ENCODE peak calls at places on chromosomes 2 and 18, in six cellular contexts. Z is right lobe of liver, Y is heart left ventricle, X is transverse colon, V is body of pancreas, K is sigmoid colon. B is an unnamed sample.

GRCh38 chr2:20595439-20596192 is 55.3 kb downstream of the HS1BP3 start:
- DNase-seq in Z (peak; percentile 45), V (peak; percentile 55), K (peak; percentile 68), X (peak; percentile 42), Y (peak; percentile 35), B (no peak)

GRCh38 chr2:234158812-234159211 is 108.3 kb downstream of the SPP2 start:
- DNase-seq in X (no peak), Y (no peak), Z (no peak), V (no peak), K (no peak), B (no peak)

GRCh38 chr18:35804377-35804776 is 168.1 kb upstream of the RMP24 start:
- DNase-seq in V (no peak), K (no peak), X (no peak), Z (no peak), Y (no peak), B (no peak)

GRCh38 chr2:96493072-96493471 is 12.1 kb downstream of the NEURL3 start:
- DNase-seq in Y (no peak), X (no peak), Z (no peak), V (no peak), K (no peak), B (no peak)

GRCh38 chr2:212107014-212107413 is 431.6 kb downstream of the ERBB4 start:
- DNase-seq in V (no peak), K (no peak), Y (no peak), Z (no peak), X (no peak), B (no peak)

GRCh38 chr2:168814939-168815907 is 12.8 kb downstream of the NOSTRIN start:
- DNase-seq in K (no peak), V (no peak), Z (no peak), X (no peak), Y (no peak), B (peak; percentile 53)

GRCh38 chr2:64311948-64312621 is 141.9 kb upstream of the LGALSL start:
- DNase-seq in K (peak; percentile 88), V (peak; percentile 90), X (peak; percentile 78), Z (peak; percentile 85), Y (peak; percentile 83), B (peak; percentile 92)

GRCh38 chr2:218607436-218608115 is at the start of gene PLCD4:
- DNase-seq in V (peak; percentile 8), K (peak; percentile 89), Y (no peak), Z (peak; percentile 28), X (peak; percentile 11), B (no peak)

GRCh38 chr18:54240629-54241107 is 16.2 kb upstream of the MBD2 start:
- DNase-seq in Y (peak; percentile 33), K (no peak), X (no peak), V (peak; percentile 84), Z (no peak), B (no peak)

GRCh38 chr2:195513119-195513518 is 143.9 kb upstream of the SLC39A10 start:
- DNase-seq in K (no peak), Z (no peak), X (no peak), V (no peak), Y (no peak), B (no peak)

GRCh38 chr2:150047731-150048130 is 439.7 kb downstream of the RND3 start:
- DNase-seq in V (no peak), X (no peak), K (no peak), Z (no peak), Y (no peak), B (no peak)

GRCh38 chr2:127362971-127363370 is 24.8 kb downstream of the MAP3K2 start:
- DNase-seq in Y (no peak), X (no peak), Z (no peak), K (no peak), V (no peak), B (no peak)
- H3K4me1 ChIP-seq in Y (peaks cover 39% of the 10 kb centered on the region), X (peaks cover 10% of the 10 kb centered on the region), Z (no peaks in the 10 kb centered on the region), K (peaks cover 43% of the 10 kb centered on the region), V (peaks cover 30% of the 10 kb centered on the region), B (no peaks in the 10 kb centered on the region)

GRCh38 chr2:120867290-120868231 is 131.9 kb downstream of the GLI2 start:
- DNase-seq in V (peak; percentile 45), X (peak; percentile 57), K (peak; percentile 93), Z (no peak), Y (peak; percentile 84), B (peak; percentile 80)
- TF ChIP-seq POLR2A in V (no peak), X (peak; percentile 25), K (no peak), Z (no peak), Y (no peak), B (no peak)

DNA sequence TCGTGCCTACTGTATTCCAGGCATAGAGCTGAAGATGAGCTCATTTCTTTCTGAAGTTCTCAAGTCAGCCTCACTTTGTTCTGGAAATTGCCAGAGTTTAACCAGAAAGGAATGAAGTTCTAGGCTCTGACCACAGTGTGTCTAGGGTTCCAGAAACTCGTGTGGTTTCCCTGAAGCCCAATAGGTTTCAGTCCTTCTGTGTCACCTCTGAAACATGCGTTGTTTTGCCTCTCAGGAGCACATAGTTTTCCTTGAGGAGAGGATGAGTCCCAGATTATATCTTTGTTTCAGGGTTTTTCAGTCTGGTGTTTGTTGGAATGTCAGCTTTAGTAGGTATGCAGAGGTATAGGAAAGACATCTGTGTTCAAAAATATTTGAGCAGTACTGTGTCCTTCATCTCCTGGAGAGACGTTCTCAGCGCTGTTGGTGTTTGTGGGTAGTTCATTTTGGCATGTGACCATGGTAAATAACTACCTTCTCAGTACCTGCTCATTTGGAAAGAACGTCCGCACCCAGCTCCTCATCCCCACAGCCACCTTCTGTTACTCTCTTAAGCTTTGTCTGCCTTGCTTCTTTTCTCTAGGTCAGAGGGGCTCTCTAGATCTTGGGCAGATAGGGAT is 56.6 kb downstream of the RALBP1 start:
- DNase-seq in K (no peak), Z (no peak), Y (no peak), X (no peak), V (no peak), B (no peak)
- H3K36me3 ChIP-seq in K (peaks cover 74% of the 10 kb centered on the region), Z (peaks cover 34% of the 10 kb centered on the region), Y (peaks cover 92% of the 10 kb centered on the region), X (no peaks in the 10 kb centered on the region), V (no peaks in the 10 kb centered on the region), B (no peaks in the 10 kb centered on the region)

GRCh38 chr2:10369269-10370255 is 66.9 kb downstream of the HPCAL1 start:
- DNase-seq in K (no peak), V (peak; percentile 55), Z (no peak), X (peak; percentile 42), Y (no peak), B (no peak)
- H3K4me1 ChIP-seq in K (no peaks in the 10 kb centered on the region), V (peaks cover 85% of the 10 kb centered on the region), Z (no peaks in the 10 kb centered on the region), X (peaks cover 16% of the 10 kb centered on the region), Y (no peaks in the 10 kb centered on the region), B (peaks cover 67% of the 10 kb centered on the region)

GRCh38 chr2:232789067-232789466 is 12.7 kb upstream of the KCNJ13 start:
- DNase-seq in V (no peak), Z (no peak), K (no peak), Y (no peak), X (peak; percentile 37), B (no peak)

GRCh38 chr2:232795920-232796319 is 19.6 kb upstream of the KCNJ13 start:
- DNase-seq in V (no peak), K (no peak), X (no peak), Y (no peak), Z (no peak), B (no peak)

GRCh38 chr2:232794981-232795380 is 18.6 kb upstream of the KCNJ13 start:
- DNase-seq in Y (no peak), X (no peak), Z (no peak), K (no peak), V (no peak), B (no peak)

GRCh38 chr2:232791518-232791917 is 15.2 kb upstream of the KCNJ13 start:
- DNase-seq in Y (no peak), X (no peak), K (no peak), Z (no peak), V (no peak), B (no peak)

GRCh38 chr2:232793271-232793670 is 16.9 kb upstream of the KCNJ13 start:
- DNase-seq in X (no peak), Y (no peak), K (no peak), V (no peak), Z (no peak), B (no peak)
- TF ChIP-seq POLR2A in X (no peak), Y (no peak), K (no peak), V (no peak), Z (no peak), B (no peak)

DNA sequence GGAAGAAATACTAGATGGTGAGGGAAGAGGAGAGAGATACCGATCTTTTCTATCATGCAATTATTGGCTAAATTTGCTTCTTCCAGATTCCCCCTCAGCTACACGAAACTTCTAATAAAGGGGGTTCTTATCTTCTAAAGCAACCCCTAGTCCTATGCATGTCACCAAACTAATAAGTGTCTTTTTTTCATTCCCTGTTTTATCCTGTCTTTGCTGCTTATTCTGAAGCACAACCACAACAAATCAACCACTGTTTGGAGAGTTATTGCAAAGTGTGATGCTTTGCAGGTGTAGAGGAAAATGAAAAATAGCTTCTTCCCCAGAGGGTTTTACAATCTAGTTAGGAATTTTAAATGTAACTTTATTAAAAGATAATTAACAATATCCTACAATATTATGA is 60.8 kb downstream of the EML4 start:
- DNase-seq in V (no peak), K (no peak), Y (no peak), X (no peak), Z (no peak), B (no peak)
- H3K36me3 ChIP-seq in V (no peaks in the 10 kb centered on the region), K (no peaks in the 10 kb centered on the region), Y (no peaks in the 10 kb centered on the region), X (no peaks in the 10 kb centered on the region), Z (no peaks in the 10 kb centered on the region), B (no peaks in the 10 kb centered on the region)

DNA sequence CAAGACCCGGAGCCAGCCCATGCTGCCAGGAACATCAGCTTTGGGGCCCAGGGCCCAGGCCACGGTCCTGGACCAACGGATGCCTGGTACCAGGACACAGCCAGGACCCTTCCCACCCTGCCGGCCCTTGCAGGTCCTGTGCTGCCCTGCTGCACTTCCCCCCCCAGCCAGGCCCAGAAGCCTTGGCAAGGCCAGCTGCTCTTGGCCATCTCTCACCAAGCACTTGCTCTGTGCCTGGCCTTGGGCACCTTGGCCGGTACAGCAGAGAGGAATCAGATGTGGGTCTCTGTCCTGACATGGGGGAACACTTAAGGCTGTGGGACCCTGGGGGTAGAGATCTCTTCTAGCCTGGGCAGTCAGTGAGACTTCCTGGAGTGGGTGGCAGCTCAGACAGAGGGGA is 28.9 kb downstream of the BIN1 start:
- DNase-seq in X (no peak), Y (no peak), K (no peak), Z (no peak), V (no peak), B (no peak)
- H3K4me1 ChIP-seq in X (peaks cover 32% of the 10 kb centered on the region), Y (peaks cover 33% of the 10 kb centered on the region), K (peaks cover 12% of the 10 kb centered on the region), Z (no peaks in the 10 kb centered on the region), V (peaks cover 6% of the 10 kb centered on the region), B (peaks cover 47% of the 10 kb centered on the region)

B was measured in testis.